ENCODE peak calls at places on chromosome 4, in six cellular contexts. Z is mesenchymal stem cell, T is IMR-90, G is neuronal stem cell, M is H9, L is H1. K is an unnamed sample.

GRCh38 chr4:73723945-73724344 is 16.4 kb upstream of the CXCL8 start:
- DNase-seq in Z (no peak), T (no peak), G (no peak), M (no peak), L (no peak), K (no peak)

GRCh38 chr4:122503214-122503613 is 46.7 kb upstream of the IL2 start:
- DNase-seq in Z (no peak), T (no peak), G (no peak), M (no peak), L (no peak), K (no peak)

GRCh38 chr4:105894570-105895323 is 524 bp upstream of the NPNT start:
- DNase-seq in Z (peak; percentile 3), T (no peak), G (peak; percentile 27), M (peak; percentile 58), L (peak; percentile 70), K (no peak)

GRCh38 chr4:89285735-89286134 is 21.9 kb downstream of the GPRIN3 start:
- DNase-seq in Z (no peak), T (no peak), G (no peak), M (no peak), L (no peak), K (no peak)

GRCh38 chr4:170080496-170080895 is 9.3 kb downstream of the AADAT start:
- DNase-seq in Z (no peak), T (no peak), G (no peak), M (no peak), L (no peak), K (no peak)

GRCh38 chr4:67897686-67898085 is 13.9 kb upstream of the TMPRSS11D start:
- DNase-seq in Z (no peak), T (no peak), G (no peak), M (no peak), L (no peak), K (no peak)

GRCh38 chr4:152342293-152342692 is 193.6 kb downstream of the FBXW7 start:
- DNase-seq in Z (peak; percentile 44), T (peak; percentile 72), G (no peak), M (no peak), L (no peak), K (no peak)

GRCh38 chr4:2045518-2045951 is 13.6 kb upstream of the NAT8L start:
- DNase-seq in Z (no peak), T (no peak), G (no peak), M (no peak), L (no peak), K (no peak)

GRCh38 chr4:86554641-86555040 is 39.5 kb upstream of the PTPN13 start:
- DNase-seq in Z (no peak), T (no peak), G (no peak), M (no peak), L (no peak), K (no peak)

GRCh38 chr4:8537041-8537461 is 43.1 kb upstream of the GPR78 start:
- DNase-seq in Z (peak; percentile 86), T (peak; percentile 90), G (no peak), M (no peak), L (no peak), K (no peak)

DNA sequence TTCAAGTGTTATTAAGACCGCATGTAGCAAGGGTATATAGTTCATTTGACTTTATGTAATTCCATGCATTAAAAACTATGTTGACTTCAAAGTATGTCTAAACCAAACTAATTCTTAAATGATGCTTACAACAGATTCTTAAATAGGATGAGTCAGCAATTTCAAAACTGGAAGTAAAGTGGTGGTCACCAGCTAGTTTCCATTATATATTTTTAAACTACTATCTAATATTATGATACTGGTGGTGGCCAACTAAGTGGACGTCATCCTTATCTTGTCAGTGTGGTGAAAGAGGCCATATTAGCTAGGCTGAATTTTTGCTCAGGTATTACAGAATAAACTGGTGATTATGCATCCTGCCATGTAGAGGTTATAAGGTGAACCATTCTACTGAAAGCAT is 1.2 kb downstream of the IL15 start:
- DNase-seq in Z (peak; percentile 37), T (no peak), G (no peak), M (no peak), L (no peak), K (no peak)
- H3K27ac ChIP-seq in Z (no peak overlapping the region), T (no peak overlapping the region), G (no peak overlapping the region), M (no peak overlapping the region), L (no peak overlapping the region), K (no peak overlapping the region)

GRCh38 chr4:48332661-48333060 is 8.7 kb upstream of the SLAIN2 start:
- DNase-seq in Z (no peak), T (no peak), G (no peak), M (no peak), L (no peak), K (no peak)
- H2BK120ac ChIP-seq in Z (peak overlapping the region; percentile 34), T (peak overlapping the region; percentile 15), G (no peak overlapping the region), M (no peak overlapping the region), L (no peak overlapping the region), K (no peak overlapping the region)

GRCh38 chr4:127967141-127967775 is 2.1 kb downstream of the ABHD18 start:
- DNase-seq in Z (peak; percentile 47), T (peak; percentile 66), G (no peak), M (no peak), L (no peak), K (no peak)

GRCh38 chr4:127965062-127965802 is at the start of the genes ABHD18 and MFSD8:
- DNase-seq in Z (peak; percentile 98), T (peak; percentile 99), G (peak; percentile 97), M (peak; percentile 100), L (peak; percentile 99), K (peak; percentile 99)

GRCh38 chr4:127965803-127966175 is 583 bp downstream of the ABHD18 start:
- DNase-seq in Z (peak; percentile 40), T (peak; percentile 20), G (no peak), M (peak; percentile 75), L (peak; percentile 74), K (peak; percentile 80)

GRCh38 chr4:127968565-127968964 is 3.4 kb downstream of the ABHD18 start:
- DNase-seq in Z (no peak), T (no peak), G (no peak), M (no peak), L (no peak), K (no peak)
- H3K27ac ChIP-seq in Z (no peak overlapping the region), T (no peak overlapping the region), G (no peak overlapping the region), M (no peak overlapping the region), L (no peak overlapping the region), K (no peak overlapping the region)

DNA sequence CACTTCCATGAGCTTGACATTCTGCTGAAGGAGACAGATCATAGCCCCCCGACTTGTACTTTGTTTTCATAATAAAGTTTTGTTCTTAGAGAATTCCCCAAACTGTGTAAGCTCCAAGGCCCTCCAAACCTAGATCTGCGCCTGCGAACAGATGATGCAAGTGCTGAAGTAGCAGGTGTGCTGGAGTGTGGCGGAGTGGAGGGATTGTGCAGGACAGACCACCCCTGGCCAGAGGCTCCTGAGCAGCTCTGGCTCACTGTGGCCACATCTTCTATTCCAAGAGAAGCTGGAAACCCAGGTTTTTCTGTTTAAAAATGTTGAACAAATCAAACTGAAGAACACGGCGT is 46.4 kb downstream of the TBC1D14 start:
- DNase-seq in Z (no peak), T (no peak), G (no peak), M (no peak), L (no peak), K (no peak)
- H2BK120ac ChIP-seq in Z (no peak overlapping the region), T (no peak overlapping the region), G (no peak overlapping the region), M (no peak overlapping the region), L (no peak overlapping the region), K (no peak overlapping the region)